ENCODE peak calls at places on chromosomes 11 and 22, in five cellular contexts. H is GM23248, K is left ventricle myocardium inferior, B is adipocyte, T is foreskin keratinocyte. W is an unnamed sample. For H3K4me1, the result is how much of the 10 kb centered on the place peaks cover.

GRCh38 chr22:41127447-41127846 is 35.1 kb downstream of the EP300 start:
- DNase-seq in H (no peak), K (no peak), B (no peak), T (no peak), W (no peak)

GRCh38 chr11:17883946-17884345 is 128.9 kb downstream of the SERGEF start:
- DNase-seq in H (no peak), K (no peak), B (no peak), T (no peak), W (no peak)

GRCh38 chr22:28594784-28595324 is 84.8 kb downstream of the TTC28 start:
- DNase-seq in H (peak), K (no peak), B (peak), T (peak), W (no peak)

GRCh38 chr11:11578542-11578941 is 43.3 kb downstream of the GALNT18 start:
- DNase-seq in H (no peak), K (no peak), B (no peak), T (no peak), W (no peak)

GRCh38 chr11:76785513-76785912 is 2.4 kb downstream of the TSKU start:
- DNase-seq in H (no peak), K (no peak), B (no peak), T (no peak), W (no peak)

GRCh38 chr11:126212089-126212660 is 593 bp downstream of the FAM118B start:
- DNase-seq in H (peak), K (no peak), B (peak), T (no peak), W (no peak)

GRCh38 chr11:122666743-122667142 is 11.2 kb downstream of the UBASH3B start:
- DNase-seq in H (no peak), K (no peak), B (no peak), T (no peak), W (no peak)

GRCh38 chr11:19714093-19714386 is 1.4 kb downstream of the NAV2 start:
- DNase-seq in H (peak), K (no peak), B (peak), T (no peak), W (no peak)

GRCh38 chr22:27116295-27116694 is 458.9 kb downstream of the MIAT start:
- DNase-seq in H (no peak), K (no peak), B (no peak), T (no peak), W (no peak)

GRCh38 chr11:101860694-101861371 is 54.0 kb upstream of the CEP126 start:
- DNase-seq in H (peak), K (no peak), B (peak), T (no peak), W (no peak)

GRCh38 chr11:119810478-119811232 is 81.7 kb upstream of the NECTIN1 start:
- DNase-seq in H (peak), K (no peak), B (no peak), T (no peak), W (no peak)

GRCh38 chr22:35308480-35308945 is 8.8 kb downstream of the TOM1 start:
- DNase-seq in H (no peak), K (no peak), B (no peak), T (no peak), W (no peak)

GRCh38 chr22:24095816-24096215 is 84.7 kb downstream of the CABIN1 start:
- DNase-seq in H (no peak), K (no peak), B (no peak), T (no peak), W (no peak)

GRCh38 chr22:29302402-29302680 is 4.1 kb upstream of the GAS2L1 start:
- DNase-seq in H (no peak), K (no peak), B (no peak), T (no peak), W (no peak)

GRCh38 chr11:79182794-79183193 is 258.0 kb downstream of the TENM4 start:
- DNase-seq in H (peak), K (no peak), B (peak), T (no peak), W (no peak)

GRCh38 chr11:69330330-69330729 is 36.4 kb downstream of the MYEOV start:
- DNase-seq in H (no peak), K (no peak), B (no peak), T (no peak), W (no peak)

GRCh38 chr11:58513747-58514367 is 6.0 kb upstream of the OR5B21 start:
- DNase-seq in H (peak), K (no peak), B (peak), T (no peak), W (no peak)

GRCh38 chr11:124873980-124874379 is 8.7 kb downstream of the ROBO3 start:
- DNase-seq in H (no peak), K (no peak), B (no peak), T (no peak), W (no peak)

GRCh38 chr22:46491936-46492335 is 45.5 kb downstream of the CELSR1 start:
- DNase-seq in H (peak), K (no peak), B (peak), T (peak), W (no peak)

GRCh38 chr11:111718436-111719325 is 47.5 kb downstream of the PPP2R1B start:
- DNase-seq in H (peak), K (no peak), B (peak), T (no peak), W (peak)

GRCh38 chr22:46331496-46331895 is 4.0 kb upstream of the TRMU start:
- DNase-seq in H (no peak), K (no peak), B (no peak), T (no peak), W (no peak)

GRCh38 chr11:79400717-79401330 is 40.0 kb downstream of the TENM4 start:
- DNase-seq in H (peak), K (peak), B (peak), T (no peak), W (no peak)

GRCh38 chr11:70558651-70559050 is 160.3 kb downstream of the CTTN start:
- DNase-seq in H (no peak), K (no peak), B (no peak), T (no peak), W (no peak)

GRCh38 chr11:61356701-61357100 is 5.0 kb downstream of the CYB561A3 start:
- DNase-seq in H (no peak), K (no peak), B (no peak), T (no peak), W (no peak)

GRCh38 chr11:118200901-118201680 is 23.7 kb downstream of the JAML start:
- DNase-seq in H (no peak), K (no peak), B (no peak), T (no peak), W (no peak)

GRCh38 chr11:87358461-87358860 is 320.7 kb downstream of the TMEM135 start:
- DNase-seq in H (no peak), K (no peak), B (no peak), T (no peak), W (no peak)

GRCh38 chr22:46024136-46024840 is 47.3 kb upstream of the WNT7B start:
- DNase-seq in H (no peak), K (peak), B (no peak), T (no peak), W (no peak)

GRCh38 chr11:10499452-10500262 is 41.3 kb downstream of the RNF141 start:
- DNase-seq in H (no peak), K (no peak), B (peak), T (no peak), W (no peak)

GRCh38 chr11:14018441-14018840 is 55.9 kb downstream of the SPON1 start:
- DNase-seq in H (no peak), K (no peak), B (no peak), T (no peak), W (no peak)

GRCh38 chr11:118657238-118657637 is 22.2 kb downstream of the TREH start:
- DNase-seq in H (peak), K (no peak), B (no peak), T (no peak), W (no peak)

GRCh38 chr11:85602551-85603218 is 24.5 kb downstream of the DLG2 start:
- DNase-seq in H (peak), K (no peak), B (peak), T (no peak), W (no peak)

GRCh38 chr22:20192293-20192971 is 41.6 kb upstream of the CCDC188 start:
- DNase-seq in H (no peak), K (no peak), B (no peak), T (no peak), W (no peak)

GRCh38 chr11:119714590-119714989 is 14.4 kb downstream of the NECTIN1 start:
- DNase-seq in H (no peak), K (no peak), B (no peak), T (no peak), W (no peak)

GRCh38 chr11:48041877-48042698 is 61.7 kb downstream of the PTPRJ start:
- DNase-seq in H (no peak), K (no peak), B (no peak), T (no peak), W (no peak)

GRCh38 chr11:14905104-14906033 is 13.3 kb upstream of the CYP2R1 start:
- DNase-seq in H (peak), K (peak), B (peak), T (no peak), W (no peak)

GRCh38 chr22:43743131-43743530 is 69.0 kb downstream of the EFCAB6 start:
- DNase-seq in H (no peak), K (no peak), B (no peak), T (no peak), W (no peak)

GRCh38 chr11:8261921-8262551 is 1.6 kb downstream of the LMO1 start:
- DNase-seq in H (no peak), K (no peak), B (no peak), T (no peak), W (peak)

GRCh38 chr11:64848779-64849599 is 4.5 kb upstream of the CDC42BPG start:
- DNase-seq in H (no peak), K (no peak), B (no peak), T (no peak), W (no peak)
- H3K4me1 ChIP-seq in H (under half), K (half or more), B (under half), T (under half), W (half or more)

DNA sequence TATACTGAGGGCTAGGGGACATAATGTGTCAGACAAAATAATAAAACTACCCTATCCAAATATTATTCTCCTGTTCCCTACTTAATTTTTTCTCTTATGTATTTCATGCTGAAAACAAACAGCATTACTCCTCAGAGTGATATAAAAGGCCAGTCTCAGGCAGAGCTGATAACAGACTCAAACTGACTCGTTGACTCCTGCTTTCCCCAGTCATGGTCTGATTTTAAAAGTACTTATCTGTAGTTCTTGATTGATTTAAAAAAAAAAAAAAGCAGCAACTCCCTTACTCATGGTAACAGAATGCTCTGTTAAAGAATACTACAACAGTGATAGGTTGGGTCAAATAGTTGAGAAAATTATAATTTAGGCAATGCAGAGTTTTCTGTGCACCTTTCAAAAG is 90.3 kb upstream of the BARX2 start:
- DNase-seq in H (no peak), K (no peak), B (no peak), T (no peak), W (no peak)
- H3K4me1 ChIP-seq in H (under half), K (under half), B (under half), T (under half), W (under half)

DNA sequence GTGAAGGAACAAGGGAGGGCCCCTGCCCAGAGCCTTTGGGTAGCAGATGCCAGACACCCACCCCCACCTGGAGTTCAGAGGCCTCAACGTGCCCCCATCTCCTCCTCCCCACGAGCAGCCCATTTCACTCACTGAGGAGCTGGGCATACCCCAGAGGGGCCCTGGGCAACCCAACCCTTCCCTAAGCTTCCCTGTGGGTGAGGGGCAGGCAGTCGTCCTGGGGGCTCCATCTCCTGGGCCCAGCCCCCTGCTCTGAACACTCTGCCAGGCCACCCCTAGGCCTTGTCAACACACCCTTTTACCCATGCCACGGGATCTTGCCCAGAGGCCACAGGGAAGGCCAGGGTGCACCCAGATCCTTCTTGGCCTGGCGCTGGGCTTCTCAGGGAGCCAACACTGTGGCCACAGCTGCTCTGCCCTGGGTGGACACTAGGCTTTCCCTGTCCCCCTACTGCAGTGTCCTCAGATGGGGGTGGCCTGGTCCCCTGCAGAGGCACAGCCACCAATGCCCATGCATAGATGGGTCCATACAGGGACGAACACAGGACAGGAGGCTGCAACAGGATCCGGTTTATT is 3.4 kb downstream of the SLC25A1 start:
- DNase-seq in H (no peak), K (no peak), B (no peak), T (no peak), W (no peak)
- H3K4me1 ChIP-seq in H (under half), K (half or more), B (half or more), T (under half), W (half or more)

GRCh38 chr11:1856306-1857005 is 3.6 kb downstream of the LSP1 start:
- DNase-seq in H (no peak), K (no peak), B (no peak), T (no peak), W (no peak)

GRCh38 chr11:1857064-1857463 is 4.2 kb downstream of the LSP1 start:
- DNase-seq in H (no peak), K (no peak), B (no peak), T (no peak), W (no peak)

GRCh38 chr11:1858154-1858553 is 5.3 kb downstream of the LSP1 start:
- DNase-seq in H (no peak), K (no peak), B (no peak), T (no peak), W (no peak)

GRCh38 chr11:1860108-1860507 is 7.2 kb downstream of the LSP1 start:
- DNase-seq in H (no peak), K (no peak), B (no peak), T (no peak), W (no peak)

GRCh38 chr11:1858576-1858975 is 5.7 kb downstream of the LSP1 start:
- DNase-seq in H (no peak), K (no peak), B (no peak), T (no peak), W (no peak)
- H3K4me1 ChIP-seq in H (under half), K (under half), B (under half), T (under half), W (under half)

W was measured in gastrocnemius medialis.